ENCODE peak calls at places on chromosome 16, in five cellular contexts. L is RWPE1; G is KBM-7; T is D341Med; D is CD4-positive, alpha-beta T cell. E is an unnamed sample.

GRCh38 chr16:2787961-2788360 is 601 bp upstream of the PRSS33 start:
- DNase-seq in L (no peak), G (no peak), T (no peak), D (no peak), E (no peak)

GRCh38 chr16:3776316-3776715 is 59.0 kb upstream of the TRAP1 start:
- DNase-seq in L (no peak), G (no peak), T (no peak), D (no peak), E (no peak)

GRCh38 chr16:48123104-48123788 is 32.5 kb downstream of the ABCC12 start:
- DNase-seq in L (peak; percentile 97), G (no peak), T (no peak), D (no peak), E (peak; percentile 94)

GRCh38 chr16:79429276-79430128 is 171.0 kb downstream of the MAF start:
- DNase-seq in L (no peak), G (no peak), T (no peak), D (no peak), E (no peak)

GRCh38 chr16:26993511-26993910 is 73.2 kb upstream of the C16orf82 start:
- DNase-seq in L (no peak), G (no peak), T (no peak), D (no peak), E (no peak)

GRCh38 chr16:781346-782010 is 6.7 kb downstream of the RPUSD1 start:
- DNase-seq in L (no peak), G (no peak), T (no peak), D (no peak), E (no peak)

GRCh38 chr16:7285520-7285919 is 47.1 kb upstream of the RBFOX1 start:
- DNase-seq in L (no peak), G (no peak), T (no peak), D (no peak), E (no peak)

GRCh38 chr16:4028144-4028543 is 88.1 kb downstream of the ADCY9 start:
- DNase-seq in L (no peak), G (no peak), T (no peak), D (no peak), E (no peak)

GRCh38 chr16:8571061-8571596 is 19.2 kb downstream of the TMEM114 start:
- DNase-seq in L (no peak), G (peak; percentile 66), T (no peak), D (no peak), E (no peak)

GRCh38 chr16:70685938-70686375 is at the start of gene MTSS2:
- DNase-seq in L (peak; percentile 88), G (peak; percentile 52), T (peak; percentile 96), D (peak; percentile 20), E (no peak)

GRCh38 chr16:19618876-19619275 is 63.4 kb downstream of the VPS35L start:
- DNase-seq in L (no peak), G (no peak), T (no peak), D (no peak), E (no peak)

GRCh38 chr16:70395345-70395901 is 43.5 kb downstream of the ST3GAL2 start:
- DNase-seq in L (no peak), G (peak; percentile 65), T (peak; percentile 68), D (peak; percentile 55), E (no peak)

GRCh38 chr16:30997887-30998711 is 12.3 kb downstream of the STX1B start:
- DNase-seq in L (peak; percentile 92), G (no peak), T (no peak), D (no peak), E (peak; percentile 40)

GRCh38 chr16:23924138-23924537 is 88.4 kb downstream of the PRKCB start:
- DNase-seq in L (no peak), G (peak; percentile 88), T (no peak), D (no peak), E (no peak)

GRCh38 chr16:165218-165538 is 600 bp upstream of the HBM start:
- DNase-seq in L (no peak), G (no peak), T (no peak), D (no peak), E (no peak)

GRCh38 chr16:71746442-71747046 is 22.0 kb upstream of the PHLPP2 start:
- DNase-seq in L (peak; percentile 34), G (peak; percentile 56), T (peak; percentile 48), D (no peak), E (no peak)

E was measured in HFF-Myc.